ENCODE peak calls at places on chromosomes 11 and 22, in nine cellular contexts. N, M, T, J, E, U, O, D and R are unnamed samples.

GRCh38 chr11:77094841-77095365 is 7.7 kb upstream of the OMP start:
- DNase-seq in M (no peak), U (no peak), E (no peak), J (no peak), N (no peak), T (no peak), D (no peak), O (no peak), R (no peak)

GRCh38 chr11:34604216-34604615 is 16.7 kb upstream of the EHF start:
- DNase-seq in E (no peak), D (no peak), O (no peak), T (no peak), M (no peak), J (no peak), N (no peak), U (no peak), R (no peak)

GRCh38 chr11:20087118-20087521 is 73.2 kb downstream of the DBX1 start:
- DNase-seq in E (no peak), J (no peak), M (no peak), U (no peak), D (no peak), T (peak), O (no peak), N (no peak), R (peak)

GRCh38 chr11:102139081-102139498 is 28.8 kb downstream of the YAP1 start:
- DNase-seq in M (no peak), D (no peak), U (no peak), N (no peak), O (no peak), T (peak), J (no peak), E (peak), R (no peak)

GRCh38 chr22:19576460-19577421 is 52.5 kb upstream of the CLDN5 start:
- DNase-seq in D (no peak), U (no peak), E (peak), N (no peak), J (peak), M (no peak), T (peak), O (no peak), R (peak)

GRCh38 chr11:50333861-50334260 is 301.2 kb downstream of the OR4C45 start:
- DNase-seq in T (no peak), N (no peak), D (no peak), M (no peak), O (no peak), E (no peak), U (no peak), J (no peak), R (no peak)

GRCh38 chr11:26953770-26954392 is 40.0 kb upstream of the FIBIN start:
- DNase-seq in E (peak), T (peak), U (no peak), J (no peak), D (no peak), O (no peak), M (no peak), N (no peak), R (no peak)

GRCh38 chr11:14029971-14030531 is 67.5 kb downstream of the SPON1 start:
- DNase-seq in T (peak), D (no peak), N (peak), E (peak), J (no peak), U (no peak), M (no peak), O (no peak), R (peak)

DNA sequence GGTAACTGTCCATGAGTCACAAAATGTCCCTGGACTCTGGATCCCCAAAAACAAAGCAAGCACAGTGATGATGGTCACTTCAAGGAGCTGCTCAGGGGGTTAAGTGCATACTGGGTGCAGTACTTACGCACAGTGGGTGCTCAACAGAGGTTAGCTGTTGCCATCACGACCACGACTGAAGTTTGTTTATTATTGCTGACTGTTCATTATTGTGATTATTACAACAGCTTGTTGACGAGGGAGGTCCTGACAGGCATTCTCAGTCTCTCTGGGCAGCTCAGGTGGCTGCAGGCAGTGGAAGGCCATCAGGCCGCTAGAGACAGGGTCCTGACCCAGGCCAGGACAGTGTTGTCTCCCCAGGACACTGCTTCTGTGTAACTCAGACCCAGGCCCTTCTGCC is 418.8 kb downstream of the SHANK2 start:
- DNase-seq in E (no peak), O (no peak), T (no peak), U (no peak), D (no peak), M (no peak), J (no peak), N (no peak), R (no peak)
- H3K9ac ChIP-seq in E (no peak), O (no peak), T (no peak), U (no peak), D (no peak), M (no peak), J (no peak), N (no peak), R (no peak)

DNA sequence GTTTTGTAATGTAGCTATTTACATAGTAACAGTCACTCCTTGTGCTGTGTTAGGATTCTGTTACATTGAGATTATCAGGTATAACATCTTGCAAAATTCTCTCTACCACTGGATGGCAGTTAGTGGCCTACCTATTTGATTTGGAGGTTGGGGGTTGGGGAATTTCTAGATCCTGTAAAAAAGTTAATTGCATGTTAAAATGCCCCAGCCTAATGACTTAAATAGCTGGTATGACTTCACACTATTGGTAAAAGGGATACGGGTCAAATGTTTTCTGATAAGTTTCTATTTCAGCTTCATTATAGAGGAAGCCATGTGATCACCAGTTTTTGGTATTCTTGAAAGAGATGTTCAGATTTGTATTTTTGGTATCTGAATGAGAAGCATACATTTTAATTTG is 2.8 kb downstream of the GRK3 start:
- DNase-seq in M (no peak), T (no peak), U (no peak), O (no peak), D (no peak), J (no peak), E (no peak), N (no peak), R (no peak)
- H3K9ac ChIP-seq in M (no peak), T (no peak), U (no peak), O (peak), D (no peak), J (no peak), E (no peak), N (no peak), R (no peak)

GRCh38 chr11:64778473-64779298 is at the start of gene SF1:
- DNase-seq in T (peak), J (peak), N (peak), E (peak), M (peak), U (peak), D (peak), O (peak), R (peak)
- H3K9ac ChIP-seq in T (peak), J (peak), N (peak), E (peak), M (peak), U (peak), D (peak), O (peak), R (peak)

DNA sequence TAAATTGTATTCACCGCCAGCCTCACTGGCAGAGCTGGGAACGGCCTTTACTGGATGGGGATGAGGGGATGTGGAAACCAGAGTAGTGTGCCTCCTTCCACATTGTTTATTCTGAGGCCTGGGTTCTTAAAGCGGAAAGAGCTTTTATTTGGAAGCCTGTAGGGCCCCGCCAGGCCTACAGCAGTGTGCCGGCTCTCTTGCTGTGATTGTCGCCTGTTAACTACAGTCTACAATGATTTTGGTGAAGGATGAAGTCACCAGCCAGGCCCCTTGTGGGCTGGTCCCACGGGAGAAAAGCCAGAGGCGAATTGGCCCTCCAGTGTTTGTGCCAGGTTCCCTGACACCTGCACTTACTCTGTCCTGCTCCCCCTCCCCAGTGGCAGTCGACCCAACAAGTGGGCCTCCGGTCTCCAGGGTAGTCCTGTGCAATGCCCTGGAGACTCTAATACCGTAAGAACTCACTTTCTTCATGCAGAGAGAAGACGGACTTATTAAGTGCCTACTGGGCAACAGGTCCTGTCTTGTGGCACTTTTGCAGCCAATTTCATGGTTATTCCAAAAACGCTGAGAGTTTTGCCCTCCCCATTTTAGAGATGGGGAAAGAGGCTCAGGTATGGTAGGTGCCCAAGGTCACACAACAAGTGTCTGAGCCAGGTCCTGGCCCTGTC is 1.2 kb downstream of the MICAL2 start:
- DNase-seq in M (no peak), J (peak), D (no peak), T (no peak), U (no peak), E (no peak), N (no peak), O (no peak), R (no peak)
- H3K9ac ChIP-seq in M (no peak), J (no peak), D (no peak), T (peak), U (peak), E (peak), N (peak), O (no peak), R (no peak)

GRCh38 chr11:43917851-43918250 is 24.6 kb upstream of the C11orf96 start:
- DNase-seq in M (no peak), J (no peak), T (no peak), E (peak), D (no peak), N (no peak), U (no peak), O (no peak), R (no peak)

GRCh38 chr11:43920598-43921419 is 21.6 kb upstream of the C11orf96 start:
- DNase-seq in M (no peak), U (peak), E (peak), N (no peak), O (no peak), J (no peak), D (no peak), T (peak), R (no peak)

GRCh38 chr11:43916621-43917020 is 25.8 kb upstream of the C11orf96 start:
- DNase-seq in O (no peak), T (no peak), D (no peak), M (no peak), U (no peak), E (no peak), N (no peak), J (no peak), R (no peak)

GRCh38 chr11:43919852-43920597 is 22.4 kb upstream of the C11orf96 start:
- DNase-seq in U (no peak), M (no peak), T (no peak), E (peak), N (no peak), J (no peak), O (no peak), D (no peak), R (no peak)

GRCh38 chr11:43918662-43919061 is 23.8 kb upstream of the C11orf96 start:
- DNase-seq in O (no peak), J (no peak), N (no peak), T (no peak), D (no peak), E (no peak), M (no peak), U (no peak), R (no peak)
- H3K9ac ChIP-seq in O (no peak), J (no peak), N (no peak), T (no peak), D (no peak), E (no peak), M (no peak), U (no peak), R (no peak)

DNA sequence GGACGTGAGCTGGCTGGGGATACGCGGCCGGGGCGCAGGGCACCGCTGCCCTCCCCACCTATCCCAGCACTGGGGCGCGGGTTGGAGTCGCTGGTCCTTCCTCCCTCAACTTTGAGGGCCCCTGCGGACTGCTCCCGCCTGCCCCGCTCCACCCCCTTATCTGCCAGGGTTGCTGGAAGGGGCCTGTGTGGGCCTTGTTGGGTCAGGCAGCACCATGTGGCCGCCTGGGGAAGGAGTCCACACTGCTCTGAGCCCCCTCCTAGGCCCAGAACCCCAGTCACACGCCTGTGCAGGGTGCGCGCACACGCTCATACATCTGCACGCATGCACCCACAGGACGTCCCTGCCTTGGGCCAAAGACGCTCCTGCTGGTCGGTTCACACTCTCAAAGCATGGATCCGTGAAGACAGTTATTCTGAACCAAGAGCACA is 595 bp downstream of the TUB start:
- DNase-seq in T (no peak), E (peak), M (no peak), J (peak), O (no peak), N (no peak), U (no peak), D (peak), R (no peak)
- H3K9ac ChIP-seq in T (peak), E (peak), M (no peak), J (no peak), O (no peak), N (peak), U (no peak), D (no peak), R (peak)